ENCODE peak calls at places on chromosome 9, in ten cellular contexts. W is left cardiac atrium; Y is ovary; U is H7; Q is endothelial cell; R is fibroblast of mammary gland; G is suprapubic skin; V is IMR-90; K is dermis blood vessel endothelial cell; O is activated T-helper 1 cell treated with anti-CD3 and anti-CD28 coated beads, Interleukin-12 subunit alpha, Interleukin-12 subunit beta, Interleukin-2, Interleukin-4 antibody, amounts not matched to agents 30 ng/mL and 10 ng/mL and 1 ng/mL, durations not matched to agents 14 hours and 24 hours and 36 hours. F is an unnamed sample.

GRCh38 chr9:99405369-99405768 is 183.3 kb downstream of the SEC61B start:
- DNase-seq in W (no peak), Y (no peak), U (no peak), Q (no peak), R (no peak), G (no peak), V (no peak), K (no peak), O (no peak), F (no peak)

GRCh38 chr9:68530618-68531017 is 10.1 kb downstream of the TMEM252 start:
- DNase-seq in W (peak), Y (peak), U (peak), Q (peak), R (no peak), G (peak), V (peak), K (no peak), O (no peak), F (no peak)

GRCh38 chr9:105053209-105053652 is 125.3 kb upstream of the ABCA1 start:
- DNase-seq in W (peak), Y (no peak), U (no peak), Q (no peak), R (peak), G (no peak), V (peak), K (peak), O (peak), F (peak)

GRCh38 chr9:131977074-131977838 is 102.4 kb downstream of the MED27 start:
- DNase-seq in W (no peak), Y (no peak), U (no peak), Q (no peak), R (no peak), G (no peak), V (no peak), K (no peak), O (no peak), F (no peak)

GRCh38 chr9:19985081-19985480 is 196.2 kb upstream of the SLC24A2 start:
- DNase-seq in W (no peak), Y (no peak), U (no peak), Q (no peak), R (no peak), G (no peak), V (no peak), K (no peak), O (no peak), F (no peak)

GRCh38 chr9:95327239-95327865 is 9.8 kb upstream of the FANCC start:
- DNase-seq in W (no peak), Y (no peak), U (no peak), Q (no peak), R (no peak), G (no peak), V (no peak), K (no peak), O (no peak), F (no peak)

GRCh38 chr9:103431809-103432208 is 436.7 kb downstream of the CYLC2 start:
- DNase-seq in W (no peak), Y (no peak), U (no peak), Q (no peak), R (no peak), G (no peak), V (no peak), K (no peak), O (no peak), F (no peak)

GRCh38 chr9:2821855-2822254 is 22.0 kb downstream of the PUM3 start:
- DNase-seq in W (no peak), Y (no peak), U (no peak), Q (no peak), R (no peak), G (no peak), V (no peak), K (no peak), O (no peak), F (no peak)

GRCh38 chr9:79686381-79687130 is 114.8 kb downstream of the TLE4 start:
- DNase-seq in W (no peak), Y (no peak), U (no peak), Q (no peak), R (peak), G (peak), V (peak), K (peak), O (no peak), F (no peak)

GRCh38 chr9:37011530-37011929 is 22.5 kb downstream of the PAX5 start:
- DNase-seq in W (no peak), Y (no peak), U (no peak), Q (no peak), R (no peak), G (no peak), V (no peak), K (no peak), O (no peak), F (no peak)

GRCh38 chr9:133844876-133845658 is 106.9 kb upstream of the SARDH start:
- DNase-seq in W (peak), Y (no peak), U (no peak), Q (no peak), R (peak), G (peak), V (peak), K (peak), O (no peak), F (no peak)

GRCh38 chr9:88775559-88775958 is 215.7 kb upstream of the S1PR3 start:
- DNase-seq in W (no peak), Y (no peak), U (no peak), Q (no peak), R (peak), G (no peak), V (peak), K (peak), O (no peak), F (no peak)

GRCh38 chr9:135100241-135101067 is 13.0 kb downstream of the OLFM1 start:
- DNase-seq in W (no peak), Y (no peak), U (no peak), Q (no peak), R (no peak), G (no peak), V (no peak), K (no peak), O (no peak), F (no peak)

GRCh38 chr9:34988218-34989055 is 1.1 kb upstream of the DNAJB5 start:
- DNase-seq in W (peak), Y (peak), U (peak), Q (peak), R (no peak), G (no peak), V (no peak), K (peak), O (peak), F (peak)

GRCh38 chr9:4661165-4662095 is 664 bp upstream of the PLPP6 start:
- DNase-seq in W (no peak), Y (no peak), U (no peak), Q (no peak), R (no peak), G (no peak), V (peak), K (no peak), O (no peak), F (no peak)

GRCh38 chr9:114186091-114186792 is 30.9 kb downstream of the COL27A1 start:
- DNase-seq in W (peak), Y (no peak), U (no peak), Q (no peak), R (no peak), G (no peak), V (no peak), K (no peak), O (no peak), F (no peak)

GRCh38 chr9:125532812-125533594 is 174.0 kb downstream of the MAPKAP1 start:
- DNase-seq in W (no peak), Y (no peak), U (no peak), Q (no peak), R (no peak), G (no peak), V (no peak), K (no peak), O (no peak), F (no peak)

GRCh38 chr9:34114436-34114835 is 12.1 kb downstream of the DCAF12 start:
- DNase-seq in W (no peak), Y (no peak), U (no peak), Q (no peak), R (no peak), G (no peak), V (no peak), K (no peak), O (no peak), F (no peak)

GRCh38 chr9:354453-354852 is 139.8 kb downstream of the DOCK8 start:
- DNase-seq in W (no peak), Y (no peak), U (no peak), Q (no peak), R (no peak), G (no peak), V (no peak), K (no peak), O (no peak), F (no peak)

GRCh38 chr9:107999890-108000289 is 510.3 kb upstream of the KLF4 start:
- DNase-seq in W (no peak), Y (no peak), U (no peak), Q (no peak), R (no peak), G (no peak), V (no peak), K (no peak), O (no peak), F (no peak)

GRCh38 chr9:84123648-84124406 is 143.2 kb downstream of the RMI1 start:
- DNase-seq in W (no peak), Y (no peak), U (no peak), Q (no peak), R (no peak), G (no peak), V (no peak), K (no peak), O (no peak), F (no peak)

GRCh38 chr9:136587944-136588662 is 42.3 kb upstream of the NOTCH1 start:
- DNase-seq in W (no peak), Y (peak), U (peak), Q (peak), R (no peak), G (no peak), V (no peak), K (peak), O (no peak), F (peak)

GRCh38 chr9:69331444-69331843 is 6.4 kb downstream of the ENTREP1 start:
- DNase-seq in W (no peak), Y (no peak), U (no peak), Q (no peak), R (no peak), G (no peak), V (no peak), K (no peak), O (no peak), F (no peak)

GRCh38 chr9:127555830-127556820 is 56.0 kb upstream of the STXBP1 start:
- DNase-seq in W (peak), Y (peak), U (peak), Q (no peak), R (peak), G (peak), V (peak), K (peak), O (peak), F (peak)

GRCh38 chr9:106860731-106861584 is 2.0 kb upstream of the ZNF462 start:
- DNase-seq in W (peak), Y (peak), U (peak), Q (peak), R (no peak), G (no peak), V (peak), K (peak), O (no peak), F (no peak)

GRCh38 chr9:137156567-137157375 is 13.1 kb downstream of the LRRC26 start:
- DNase-seq in W (peak), Y (no peak), U (peak), Q (peak), R (peak), G (no peak), V (peak), K (peak), O (peak), F (peak)

GRCh38 chr9:133528001-133528886 is 3.5 kb upstream of the MYMK start:
- DNase-seq in W (no peak), Y (peak), U (peak), Q (no peak), R (no peak), G (no peak), V (no peak), K (no peak), O (no peak), F (no peak)

GRCh38 chr9:10396641-10397040 is 216.2 kb downstream of the PTPRD start:
- DNase-seq in W (no peak), Y (no peak), U (no peak), Q (no peak), R (no peak), G (no peak), V (no peak), K (no peak), O (no peak), F (no peak)

GRCh38 chr9:8364021-8364782 is 564.6 kb upstream of the DMAC1 start:
- DNase-seq in W (no peak), Y (no peak), U (no peak), Q (no peak), R (no peak), G (no peak), V (no peak), K (no peak), O (no peak), F (no peak)

GRCh38 chr9:132699926-132700325 is 29.7 kb downstream of the GTF3C4 start:
- DNase-seq in W (no peak), Y (no peak), U (no peak), Q (no peak), R (peak), G (no peak), V (peak), K (no peak), O (no peak), F (no peak)

GRCh38 chr9:123556464-123557435 is 200.8 kb downstream of the CRB2 start:
- DNase-seq in W (no peak), Y (no peak), U (no peak), Q (no peak), R (peak), G (no peak), V (peak), K (no peak), O (no peak), F (no peak)

GRCh38 chr9:106619211-106619610 is 243.8 kb upstream of the ZNF462 start:
- DNase-seq in W (no peak), Y (no peak), U (no peak), Q (no peak), R (peak), G (no peak), V (peak), K (no peak), O (no peak), F (no peak)

GRCh38 chr9:133933426-133934026 is 58.6 kb downstream of the VAV2 start:
- DNase-seq in W (no peak), Y (no peak), U (no peak), Q (no peak), R (no peak), G (no peak), V (no peak), K (no peak), O (no peak), F (no peak)

GRCh38 chr9:131739988-131740648 is at the start of gene RAPGEF1:
- DNase-seq in W (peak), Y (peak), U (peak), Q (peak), R (no peak), G (peak), V (no peak), K (peak), O (peak), F (peak)

GRCh38 chr9:34139477-34140146 is 13.1 kb upstream of the DCAF12 start:
- DNase-seq in W (peak), Y (peak), U (peak), Q (no peak), R (peak), G (no peak), V (peak), K (peak), O (no peak), F (no peak)

GRCh38 chr9:91296354-91296753 is 65.4 kb downstream of the AUH start:
- DNase-seq in W (no peak), Y (no peak), U (no peak), Q (no peak), R (no peak), G (no peak), V (no peak), K (no peak), O (no peak), F (no peak)

GRCh38 chr9:34493972-34494535 is 28.7 kb downstream of the ENHO start:
- DNase-seq in W (peak), Y (peak), U (peak), Q (peak), R (peak), G (no peak), V (peak), K (peak), O (peak), F (peak)

GRCh38 chr9:4748612-4749011 is 7.6 kb upstream of the AK3 start:
- DNase-seq in W (no peak), Y (no peak), U (no peak), Q (no peak), R (no peak), G (no peak), V (peak), K (no peak), O (no peak), F (no peak)

GRCh38 chr9:18689166-18689565 is 215.2 kb downstream of the ADAMTSL1 start:
- DNase-seq in W (no peak), Y (no peak), U (no peak), Q (no peak), R (no peak), G (no peak), V (no peak), K (peak), O (no peak), F (no peak)

GRCh38 chr9:96318921-96319560 is 17.1 kb upstream of the HSD17B3 start:
- DNase-seq in W (no peak), Y (no peak), U (no peak), Q (no peak), R (no peak), G (no peak), V (no peak), K (no peak), O (no peak), F (no peak)